ENCODE peak calls at places on chromosomes 5 and 9, in eight cellular contexts. One of them, this sample, is unnamed.

GRCh38 chr5:33088176-33088575 is 352.6 kb upstream of the TARS1 start:
- DNase-seq in heart right ventricle: no peak
- DNase-seq in neural progenitor cell: no peak
- DNase-seq in gastrocnemius medialis: no peak
- DNase-seq in IMR-90: no peak
- DNase-seq in aorta: no peak
- DNase-seq in sigmoid colon: no peak
- DNase-seq in cardiac muscle cell: no peak
- DNase-seq in this sample: no peak

GRCh38 chr9:109320338-109320733 is 523 bp downstream of the EPB41L4B start:
- DNase-seq in heart right ventricle: no peak
- DNase-seq in neural progenitor cell: peak; percentile 68
- DNase-seq in gastrocnemius medialis: no peak
- DNase-seq in IMR-90: no peak
- DNase-seq in aorta: no peak
- DNase-seq in sigmoid colon: no peak
- DNase-seq in cardiac muscle cell: no peak
- DNase-seq in this sample: peak; percentile 53

GRCh38 chr5:98767563-98767962 is 5.9 kb upstream of the RGMB start:
- DNase-seq in heart right ventricle: no peak
- DNase-seq in neural progenitor cell: peak; percentile 34
- DNase-seq in gastrocnemius medialis: no peak
- DNase-seq in IMR-90: peak; percentile 13
- DNase-seq in aorta: no peak
- DNase-seq in sigmoid colon: no peak
- DNase-seq in cardiac muscle cell: no peak
- DNase-seq in this sample: no peak

GRCh38 chr9:86756576-86757381 is 190.5 kb downstream of the GAS1 start:
- DNase-seq in heart right ventricle: no peak
- DNase-seq in neural progenitor cell: no peak
- DNase-seq in gastrocnemius medialis: no peak
- DNase-seq in IMR-90: no peak
- DNase-seq in aorta: no peak
- DNase-seq in sigmoid colon: no peak
- DNase-seq in cardiac muscle cell: no peak
- DNase-seq in this sample: no peak

GRCh38 chr5:6570530-6570929 is 62.3 kb downstream of the NSUN2 start:
- DNase-seq in heart right ventricle: no peak
- DNase-seq in neural progenitor cell: no peak
- DNase-seq in gastrocnemius medialis: no peak
- DNase-seq in IMR-90: no peak
- DNase-seq in aorta: no peak
- DNase-seq in sigmoid colon: no peak
- DNase-seq in cardiac muscle cell: no peak
- DNase-seq in this sample: no peak

GRCh38 chr9:21017092-21017491 is 14.3 kb downstream of the HACD4 start:
- DNase-seq in heart right ventricle: no peak
- DNase-seq in neural progenitor cell: no peak
- DNase-seq in gastrocnemius medialis: no peak
- DNase-seq in IMR-90: peak; percentile 94
- DNase-seq in aorta: no peak
- DNase-seq in sigmoid colon: no peak
- DNase-seq in cardiac muscle cell: peak; percentile 47
- DNase-seq in this sample: no peak

GRCh38 chr9:14563902-14564578 is 129.2 kb downstream of the ZDHHC21 start:
- DNase-seq in heart right ventricle: no peak
- DNase-seq in neural progenitor cell: peak; percentile 26
- DNase-seq in gastrocnemius medialis: no peak
- DNase-seq in IMR-90: no peak
- DNase-seq in aorta: no peak
- DNase-seq in sigmoid colon: no peak
- DNase-seq in cardiac muscle cell: no peak
- DNase-seq in this sample: no peak

GRCh38 chr5:71658916-71659661 is 60.0 kb upstream of the CARTPT start:
- DNase-seq in heart right ventricle: no peak
- DNase-seq in neural progenitor cell: no peak
- DNase-seq in gastrocnemius medialis: no peak
- DNase-seq in IMR-90: no peak
- DNase-seq in aorta: no peak
- DNase-seq in sigmoid colon: no peak
- DNase-seq in cardiac muscle cell: peak; percentile 11
- DNase-seq in this sample: no peak

GRCh38 chr5:119080975-119081374 is 10.1 kb downstream of the DMXL1 start:
- DNase-seq in heart right ventricle: no peak
- DNase-seq in neural progenitor cell: no peak
- DNase-seq in gastrocnemius medialis: no peak
- DNase-seq in IMR-90: no peak
- DNase-seq in aorta: no peak
- DNase-seq in sigmoid colon: no peak
- DNase-seq in cardiac muscle cell: no peak
- DNase-seq in this sample: no peak

GRCh38 chr5:108655750-108656450 is 91.8 kb upstream of the FER start:
- DNase-seq in heart right ventricle: no peak
- DNase-seq in neural progenitor cell: no peak
- DNase-seq in gastrocnemius medialis: no peak
- DNase-seq in IMR-90: peak; percentile 71
- DNase-seq in aorta: no peak
- DNase-seq in sigmoid colon: no peak
- DNase-seq in cardiac muscle cell: peak; percentile 85
- DNase-seq in this sample: no peak

GRCh38 chr5:38414348-38414747 is 142.1 kb downstream of the LIFR start:
- DNase-seq in heart right ventricle: no peak
- DNase-seq in neural progenitor cell: no peak
- DNase-seq in gastrocnemius medialis: no peak
- DNase-seq in IMR-90: peak; percentile 53
- DNase-seq in aorta: no peak
- DNase-seq in sigmoid colon: no peak
- DNase-seq in cardiac muscle cell: no peak
- DNase-seq in this sample: no peak

GRCh38 chr5:56641635-56642255 is 173.6 kb upstream of the MAP3K1 start:
- DNase-seq in heart right ventricle: no peak
- DNase-seq in neural progenitor cell: no peak
- DNase-seq in gastrocnemius medialis: no peak
- DNase-seq in IMR-90: no peak
- DNase-seq in aorta: no peak
- DNase-seq in sigmoid colon: no peak
- DNase-seq in cardiac muscle cell: no peak
- DNase-seq in this sample: peak; percentile 40

GRCh38 chr9:114286146-114286679 is 36.7 kb upstream of the ORM1 start:
- DNase-seq in heart right ventricle: no peak
- DNase-seq in neural progenitor cell: no peak
- DNase-seq in gastrocnemius medialis: no peak
- DNase-seq in IMR-90: no peak
- DNase-seq in aorta: peak; percentile 6
- DNase-seq in sigmoid colon: peak; percentile 27
- DNase-seq in cardiac muscle cell: no peak
- DNase-seq in this sample: no peak

GRCh38 chr5:65855758-65856157 is 70.6 kb upstream of the ERBIN start:
- DNase-seq in heart right ventricle: no peak
- DNase-seq in neural progenitor cell: no peak
- DNase-seq in gastrocnemius medialis: no peak
- DNase-seq in IMR-90: no peak
- DNase-seq in aorta: no peak
- DNase-seq in sigmoid colon: no peak
- DNase-seq in cardiac muscle cell: no peak
- DNase-seq in this sample: no peak

GRCh38 chr9:3963266-3964019 is 336.4 kb downstream of the GLIS3 start:
- DNase-seq in heart right ventricle: peak; percentile 44
- DNase-seq in neural progenitor cell: no peak
- DNase-seq in gastrocnemius medialis: no peak
- DNase-seq in IMR-90: peak; percentile 93
- DNase-seq in aorta: peak; percentile 52
- DNase-seq in sigmoid colon: peak; percentile 67
- DNase-seq in cardiac muscle cell: peak; percentile 87
- DNase-seq in this sample: no peak

GRCh38 chr5:133307275-133307674 is 255.5 kb downstream of the HSPA4 start:
- DNase-seq in heart right ventricle: no peak
- DNase-seq in neural progenitor cell: no peak
- DNase-seq in gastrocnemius medialis: no peak
- DNase-seq in IMR-90: no peak
- DNase-seq in aorta: no peak
- DNase-seq in sigmoid colon: no peak
- DNase-seq in cardiac muscle cell: no peak
- DNase-seq in this sample: no peak

GRCh38 chr5:93675458-93676450 is 65.6 kb downstream of the POU5F2 start:
- DNase-seq in heart right ventricle: no peak
- DNase-seq in neural progenitor cell: no peak
- DNase-seq in gastrocnemius medialis: no peak
- DNase-seq in IMR-90: peak; percentile 49
- DNase-seq in aorta: no peak
- DNase-seq in sigmoid colon: no peak
- DNase-seq in cardiac muscle cell: no peak
- DNase-seq in this sample: no peak

DNA sequence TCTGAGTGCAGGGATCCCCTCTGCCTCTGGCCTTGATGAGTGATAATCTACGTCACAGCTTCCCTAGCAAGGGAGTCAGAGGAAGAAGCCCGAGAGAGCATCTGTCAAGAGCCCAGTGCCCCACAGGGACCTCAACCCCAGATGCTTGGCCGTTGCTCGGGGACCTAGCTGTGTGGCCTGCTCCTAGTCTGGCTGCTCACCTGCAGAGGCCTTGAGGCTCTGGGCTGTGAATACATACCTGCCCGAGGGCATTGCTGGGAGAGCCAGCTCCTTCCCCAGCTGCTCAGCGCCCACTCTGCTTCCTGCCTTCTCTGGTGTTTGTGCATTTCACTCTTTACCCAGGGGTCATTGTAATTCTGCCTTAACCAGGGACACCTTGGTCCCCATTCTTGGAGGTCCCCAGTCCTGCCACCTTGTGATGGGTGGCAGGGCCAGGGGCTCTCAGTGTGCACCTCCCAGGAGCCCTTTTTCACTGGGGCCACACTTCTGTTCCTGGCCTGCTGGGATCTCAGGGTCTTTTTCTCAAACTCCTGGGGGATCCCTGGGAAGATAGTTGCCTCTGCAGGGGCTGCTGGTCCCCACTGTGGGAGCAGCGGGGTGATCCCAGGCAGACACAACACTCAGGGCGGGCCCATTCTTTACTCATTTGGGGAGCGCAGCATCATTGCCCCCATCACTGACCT is 15.5 kb downstream of the PHF2 start:
- DNase-seq in heart right ventricle: no peak
- DNase-seq in neural progenitor cell: no peak
- DNase-seq in gastrocnemius medialis: no peak
- DNase-seq in IMR-90: no peak
- DNase-seq in aorta: peak; percentile 18
- DNase-seq in sigmoid colon: no peak
- DNase-seq in cardiac muscle cell: no peak
- DNase-seq in this sample: no peak
- H3K4me1 ChIP-seq in heart right ventricle: peaks cover 80% of the 10 kb centered on the region
- H3K4me1 ChIP-seq in neural progenitor cell: peaks cover 13% of the 10 kb centered on the region
- H3K4me1 ChIP-seq in gastrocnemius medialis: peaks cover 50% of the 10 kb centered on the region
- H3K4me1 ChIP-seq in IMR-90: peaks cover 6% of the 10 kb centered on the region
- H3K4me1 ChIP-seq in aorta: no peaks in the 10 kb centered on the region
- H3K4me1 ChIP-seq in sigmoid colon: no peaks in the 10 kb centered on the region
- H3K4me1 ChIP-seq in cardiac muscle cell: peaks cover 9% of the 10 kb centered on the region
- H3K4me1 ChIP-seq in this sample: peaks cover 3% of the 10 kb centered on the region

DNA sequence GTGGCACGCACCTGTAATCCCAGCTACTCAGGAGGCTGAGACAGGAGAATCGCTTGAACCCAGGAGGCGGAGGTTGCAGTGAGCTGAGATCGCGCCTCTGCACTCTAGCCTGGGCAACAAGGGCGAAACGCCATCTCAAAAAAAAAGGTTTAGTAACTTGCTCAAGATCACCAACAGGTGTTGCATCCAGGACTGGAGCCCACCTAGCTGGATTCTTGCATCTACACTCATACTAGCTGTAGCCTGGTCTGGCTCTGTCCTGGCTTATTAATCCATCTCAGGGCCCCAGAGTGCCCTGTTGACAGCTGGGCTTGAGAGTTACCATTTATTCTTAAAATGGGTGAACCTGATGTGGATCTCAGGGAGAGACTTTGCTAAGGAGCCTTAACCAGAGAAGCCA is 7.5 kb downstream of the WWC1 start:
- DNase-seq in heart right ventricle: no peak
- DNase-seq in neural progenitor cell: no peak
- DNase-seq in gastrocnemius medialis: no peak
- DNase-seq in IMR-90: no peak
- DNase-seq in aorta: no peak
- DNase-seq in sigmoid colon: no peak
- DNase-seq in cardiac muscle cell: no peak
- DNase-seq in this sample: no peak
- H3K4me1 ChIP-seq in heart right ventricle: no peaks in the 10 kb centered on the region
- H3K4me1 ChIP-seq in neural progenitor cell: peaks cover 37% of the 10 kb centered on the region
- H3K4me1 ChIP-seq in gastrocnemius medialis: no peaks in the 10 kb centered on the region
- H3K4me1 ChIP-seq in IMR-90: peaks cover 17% of the 10 kb centered on the region
- H3K4me1 ChIP-seq in aorta: no peaks in the 10 kb centered on the region
- H3K4me1 ChIP-seq in sigmoid colon: no peaks in the 10 kb centered on the region
- H3K4me1 ChIP-seq in cardiac muscle cell: peaks cover 15% of the 10 kb centered on the region
- H3K4me1 ChIP-seq in this sample: peaks cover 77% of the 10 kb centered on the region

GRCh38 chr9:134364391-134365114 is 38.3 kb downstream of the RXRA start:
- DNase-seq in heart right ventricle: no peak
- DNase-seq in neural progenitor cell: no peak
- DNase-seq in gastrocnemius medialis: no peak
- DNase-seq in IMR-90: no peak
- DNase-seq in aorta: no peak
- DNase-seq in sigmoid colon: no peak
- DNase-seq in cardiac muscle cell: no peak
- DNase-seq in this sample: peak; percentile 66
- H3K4me1 ChIP-seq in heart right ventricle: peaks cover 91% of the 10 kb centered on the region
- H3K4me1 ChIP-seq in neural progenitor cell: peaks cover 21% of the 10 kb centered on the region
- H3K4me1 ChIP-seq in gastrocnemius medialis: peaks cover 84% of the 10 kb centered on the region
- H3K4me1 ChIP-seq in IMR-90: peaks cover 17% of the 10 kb centered on the region
- H3K4me1 ChIP-seq in aorta: peaks cover 8% of the 10 kb centered on the region
- H3K4me1 ChIP-seq in sigmoid colon: no peaks in the 10 kb centered on the region
- H3K4me1 ChIP-seq in cardiac muscle cell: peaks cover 6% of the 10 kb centered on the region
- H3K4me1 ChIP-seq in this sample: peaks cover 15% of the 10 kb centered on the region

DNA sequence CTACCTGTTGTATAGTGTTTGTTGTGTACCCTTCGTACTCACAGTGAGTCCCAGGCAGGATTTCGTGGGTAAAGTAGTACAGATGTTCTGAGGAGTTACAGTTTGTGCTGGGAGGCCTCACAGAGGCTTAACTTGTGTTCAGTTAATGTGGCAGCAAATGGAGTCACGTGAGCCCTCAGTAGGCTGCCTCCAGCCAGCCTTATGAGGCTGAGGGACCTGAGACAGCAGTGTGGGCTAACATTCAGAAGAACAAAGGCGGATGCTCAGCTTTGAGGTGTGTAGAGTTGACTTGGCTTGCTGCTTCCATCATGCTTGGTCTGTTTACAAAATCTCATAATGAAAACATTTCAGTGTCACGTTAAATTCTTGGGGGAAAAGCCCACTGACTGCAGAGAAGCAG is 118.1 kb downstream of the TRIO start:
- DNase-seq in heart right ventricle: no peak
- DNase-seq in neural progenitor cell: peak; percentile 39
- DNase-seq in gastrocnemius medialis: no peak
- DNase-seq in IMR-90: no peak
- DNase-seq in aorta: no peak
- DNase-seq in sigmoid colon: no peak
- DNase-seq in cardiac muscle cell: no peak
- DNase-seq in this sample: no peak
- H3K4me1 ChIP-seq in heart right ventricle: peaks cover 82% of the 10 kb centered on the region
- H3K4me1 ChIP-seq in neural progenitor cell: peaks cover 73% of the 10 kb centered on the region
- H3K4me1 ChIP-seq in gastrocnemius medialis: peaks cover 40% of the 10 kb centered on the region
- H3K4me1 ChIP-seq in IMR-90: peaks cover 53% of the 10 kb centered on the region
- H3K4me1 ChIP-seq in aorta: peaks cover 11% of the 10 kb centered on the region
- H3K4me1 ChIP-seq in sigmoid colon: no peaks in the 10 kb centered on the region
- H3K4me1 ChIP-seq in cardiac muscle cell: peaks cover 20% of the 10 kb centered on the region
- H3K4me1 ChIP-seq in this sample: peaks cover 16% of the 10 kb centered on the region

This sample was measured in Caco-2.